ENCODE peak calls at places on chromosomes 4 and X, in four cellular contexts. M, L, O and V are unnamed samples.
A peak's percentile ranks its signal among the peaks of the same experiment; 100 is the strongest.

GRCh38 chr4:179325181-179325580 is 1882.9 kb upstream of the AGA start:
- DNase-seq in M (no peak), L (no peak), O (no peak), V (no peak)

GRCh38 chrX:68703849-68704248 is 56.4 kb downstream of the STARD8 start:
- DNase-seq in M (no peak), L (no peak), O (no peak), V (no peak)

GRCh38 chrX:20372533-20372932 is 105.8 kb upstream of the RPS6KA3 start:
- DNase-seq in M (no peak), L (no peak), O (peak; percentile 12), V (no peak)

GRCh38 chr4:53638919-53639318 is 47.6 kb upstream of the LNX1 start:
- DNase-seq in M (no peak), L (no peak), O (no peak), V (no peak)

GRCh38 chr4:106585920-106586349 is 217.4 kb upstream of the GIMD1 start:
- DNase-seq in M (no peak), L (no peak), O (no peak), V (no peak)

GRCh38 chr4:180832086-180832485 is 1411.1 kb upstream of the TENM3 start:
- DNase-seq in M (no peak), L (no peak), O (no peak), V (no peak)

GRCh38 chr4:81743731-81744465 is 272.2 kb upstream of the RASGEF1B start:
- DNase-seq in M (no peak), L (no peak), O (no peak), V (peak; percentile 66)

GRCh38 chrX:124506031-124506430 is 159.7 kb downstream of the SH2D1A start:
- DNase-seq in M (no peak), L (no peak), O (no peak), V (no peak)

GRCh38 chrX:53095796-53096195 is 1.9 kb downstream of the KANTR start:
- DNase-seq in M (no peak), L (no peak), O (no peak), V (no peak)

GRCh38 chrX:126456136-126456535 is 96.5 kb downstream of the DCAF12L1 start:
- DNase-seq in M (no peak), L (no peak), O (no peak), V (no peak)

GRCh38 chr4:51840791-51841190 is 2.2 kb upstream of the DCUN1D4 start:
- DNase-seq in M (no peak), L (no peak), O (no peak), V (no peak)

GRCh38 chrX:16946971-16947562 is 609 bp downstream of the REPS2 start:
- DNase-seq in M (no peak), L (peak; percentile 35), O (no peak), V (peak; percentile 36)

GRCh38 chrX:119655125-119655524 is 37.8 kb downstream of the SEPTIN6 start:
- DNase-seq in M (no peak), L (no peak), O (no peak), V (no peak)

GRCh38 chr4:29541757-29542156 is 1178.4 kb upstream of the PCDH7 start:
- DNase-seq in M (no peak), L (no peak), O (no peak), V (no peak)

GRCh38 chr4:85318415-85318814 is 156.5 kb upstream of the ARHGAP24 start:
- DNase-seq in M (no peak), L (no peak), O (no peak), V (no peak)

GRCh38 chr4:29970626-29971025 is 749.5 kb upstream of the PCDH7 start:
- DNase-seq in M (no peak), L (no peak), O (no peak), V (no peak)

GRCh38 chr4:1596393-1596792 is 87.7 kb downstream of the FAM53A start:
- DNase-seq in M (no peak), L (no peak), O (no peak), V (peak; percentile 23)

GRCh38 chr4:86038037-86038436 is 321.8 kb downstream of the MAPK10 start:
- DNase-seq in M (no peak), L (no peak), O (no peak), V (no peak)

GRCh38 chrX:107676559-107677378 is 48.5 kb downstream of the PRPS1 start:
- DNase-seq in M (peak; percentile 87), L (peak; percentile 61), O (peak; percentile 76), V (peak; percentile 45)

GRCh38 chr4:2930821-2931764 is 32.1 kb downstream of the NOP14 start:
- DNase-seq in M (no peak), L (no peak), O (no peak), V (no peak)

GRCh38 chr4:4719446-4719845 is 140.0 kb upstream of the MSX1 start:
- DNase-seq in M (no peak), L (no peak), O (no peak), V (no peak)

GRCh38 chr4:150253965-150254364 is 175.7 kb downstream of the DCLK2 start:
- DNase-seq in M (no peak), L (no peak), O (no peak), V (no peak)

GRCh38 chr4:146095091-146095690 is 80.3 kb upstream of the LSM6 start:
- DNase-seq in M (no peak), L (peak; percentile 44), O (peak; percentile 31), V (no peak)

GRCh38 chrX:130654409-130654970 is 248.5 kb downstream of the ENOX2 start:
- DNase-seq in M (no peak), L (no peak), O (no peak), V (no peak)

GRCh38 chr4:13783800-13784411 is 156.4 kb upstream of the BOD1L1 start:
- DNase-seq in M (no peak), L (peak; percentile 6), O (no peak), V (no peak)

GRCh38 chr4:1299301-1299860 is 9.7 kb downstream of the MAEA start:
- DNase-seq in M (no peak), L (no peak), O (no peak), V (no peak)

GRCh38 chr4:150379454-150379853 is 202.5 kb upstream of the MAB21L2 start:
- DNase-seq in M (no peak), L (no peak), O (no peak), V (no peak)

GRCh38 chr4:8703857-8704495 is 111.4 kb downstream of the CPZ start:
- DNase-seq in M (no peak), L (no peak), O (no peak), V (no peak)

GRCh38 chrX:138709886-138710285 is 1.6 kb downstream of the FGF13 start:
- DNase-seq in M (no peak), L (peak; percentile 10), O (no peak), V (no peak)